ENCODE peak calls at places on chromosomes 2 and 18, in six cellular contexts. H is lower leg skin, E is GM10248, P is MCF 10A, L is neural crest cell, Z is upper lobe of right lung. M is an unnamed sample.

GRCh38 chr2:35163948-35164347 is 1191.6 kb upstream of the CRIM1 start:
- DNase-seq in H (no peak), E (no peak), P (no peak), L (no peak), Z (no peak), M (no peak)

GRCh38 chr2:241943209-241943850 is 73.8 kb downstream of the RTP5 start:
- DNase-seq in H (no peak), E (no peak), P (no peak), L (no peak), Z (no peak), M (no peak)

GRCh38 chr2:219297766-219298456 is 11.3 kb downstream of the PTPRN start:
- DNase-seq in H (peak; percentile 12), E (no peak), P (no peak), L (no peak), Z (peak; percentile 49), M (no peak)

GRCh38 chr18:45441110-45441842 is 174.0 kb upstream of the SLC14A2 start:
- DNase-seq in H (no peak), E (no peak), P (peak; percentile 47), L (no peak), Z (no peak), M (no peak)

GRCh38 chr18:2657043-2657512 is 1.6 kb downstream of the SMCHD1 start:
- DNase-seq in H (no peak), E (no peak), P (no peak), L (no peak), Z (no peak), M (no peak)

GRCh38 chr2:192236136-192236535 is 41.4 kb upstream of the TMEFF2 start:
- DNase-seq in H (no peak), E (no peak), P (no peak), L (no peak), Z (no peak), M (no peak)

GRCh38 chr2:176473177-176473576 is 203.9 kb downstream of the MTX2 start:
- DNase-seq in H (peak; percentile 80), E (peak; percentile 20), P (peak; percentile 97), L (no peak), Z (no peak), M (no peak)

GRCh38 chr2:102581911-102582310 is 37.4 kb upstream of the SLC9A2 start:
- DNase-seq in H (no peak), E (no peak), P (no peak), L (no peak), Z (no peak), M (no peak)

GRCh38 chr2:110149330-110150220 is 34.0 kb upstream of the MALL start:
- DNase-seq in H (no peak), E (no peak), P (peak; percentile 71), L (no peak), Z (no peak), M (no peak)

GRCh38 chr2:9378433-9379371 is 44.6 kb downstream of the ITGB1BP1 start:
- DNase-seq in H (peak; percentile 62), E (no peak), P (peak; percentile 68), L (no peak), Z (peak; percentile 53), M (no peak)

GRCh38 chr2:100235098-100235497 is 87.2 kb downstream of the LONRF2 start:
- DNase-seq in H (no peak), E (peak; percentile 67), P (no peak), L (no peak), Z (no peak), M (no peak)

GRCh38 chr2:109453596-109453995 is 160.2 kb downstream of the SEPTIN10 start:
- DNase-seq in H (no peak), E (no peak), P (no peak), L (no peak), Z (peak; percentile 32), M (no peak)

GRCh38 chr2:37026050-37026449 is 58.1 kb downstream of the HEATR5B start:
- DNase-seq in H (no peak), E (no peak), P (peak; percentile 6), L (no peak), Z (no peak), M (no peak)

GRCh38 chr2:237434916-237435315 is 21.0 kb upstream of the COL6A3 start:
- DNase-seq in H (no peak), E (no peak), P (peak; percentile 66), L (no peak), Z (no peak), M (no peak)

GRCh38 chr2:100653449-100654045 is 90.8 kb downstream of the PDCL3 start:
- DNase-seq in H (no peak), E (no peak), P (no peak), L (no peak), Z (no peak), M (no peak)

GRCh38 chr2:190551928-190552327 is 17.4 kb upstream of the NEMP2 start:
- DNase-seq in H (no peak), E (peak; percentile 25), P (peak; percentile 90), L (no peak), Z (no peak), M (no peak)

GRCh38 chr18:48975817-48976649 is 25.3 kb upstream of the SMAD7 start:
- DNase-seq in H (no peak), E (peak; percentile 83), P (peak; percentile 57), L (peak; percentile 36), Z (peak; percentile 89), M (no peak)

GRCh38 chr2:48016620-48017019 is 110.3 kb upstream of the FBXO11 start:
- DNase-seq in H (no peak), E (no peak), P (peak; percentile 8), L (no peak), Z (no peak), M (no peak)
- TF ChIP-seq CTCF in H (no peak), E (no peak), P (no peak), L (peak; percentile 51), Z (no peak), M (peak; percentile 43)

GRCh38 chr2:166181813-166182154 is 54.0 kb upstream of the SCN1A start:
- DNase-seq in H (no peak), E (no peak), P (no peak), L (no peak), Z (no peak), M (no peak)
- TF ChIP-seq CTCF in H (no peak), E (no peak), P (no peak), L (peak; percentile 17), Z (no peak), M (no peak)

GRCh38 chr2:173752152-173752551 is 213.0 kb downstream of the SP3 start:
- DNase-seq in H (no peak), E (no peak), P (peak; percentile 34), L (no peak), Z (no peak), M (no peak)

GRCh38 chr2:173751245-173751975 is 213.8 kb downstream of the SP3 start:
- DNase-seq in H (no peak), E (no peak), P (no peak), L (no peak), Z (no peak), M (no peak)

GRCh38 chr2:173750831-173751230 is 214.3 kb downstream of the SP3 start:
- DNase-seq in H (no peak), E (no peak), P (no peak), L (no peak), Z (no peak), M (no peak)

GRCh38 chr2:173749315-173749714 is 215.9 kb downstream of the SP3 start:
- DNase-seq in H (no peak), E (no peak), P (peak; percentile 44), L (no peak), Z (no peak), M (no peak)

GRCh38 chr2:173750332-173750731 is 214.8 kb downstream of the SP3 start:
- DNase-seq in H (no peak), E (no peak), P (no peak), L (no peak), Z (no peak), M (no peak)
- TF ChIP-seq CTCF in H (no peak), E (no peak), P (no peak), L (no peak), Z (no peak), M (no peak)

GRCh38 chr2:95390272-95390880 is 12.1 kb upstream of the FAHD2A start:
- DNase-seq in H (no peak), E (no peak), P (no peak), L (no peak), Z (no peak), M (no peak)
- TF ChIP-seq CTCF in H (no peak), E (no peak), P (no peak), L (no peak), Z (no peak), M (no peak)

GRCh38 chr18:10785798-10786197 is 260.0 kb downstream of the NAPG start:
- DNase-seq in H (no peak), E (no peak), P (no peak), L (no peak), Z (no peak), M (no peak)

GRCh38 chr18:10784596-10785202 is 258.9 kb downstream of the NAPG start:
- DNase-seq in H (no peak), E (no peak), P (no peak), L (no peak), Z (no peak), M (no peak)

GRCh38 chr18:10783941-10784340 is 258.1 kb downstream of the NAPG start:
- DNase-seq in H (no peak), E (no peak), P (no peak), L (no peak), Z (no peak), M (no peak)

GRCh38 chr18:10791141-10791808 is 265.4 kb downstream of the NAPG start:
- DNase-seq in H (no peak), E (no peak), P (no peak), L (no peak), Z (no peak), M (no peak)

DNA sequence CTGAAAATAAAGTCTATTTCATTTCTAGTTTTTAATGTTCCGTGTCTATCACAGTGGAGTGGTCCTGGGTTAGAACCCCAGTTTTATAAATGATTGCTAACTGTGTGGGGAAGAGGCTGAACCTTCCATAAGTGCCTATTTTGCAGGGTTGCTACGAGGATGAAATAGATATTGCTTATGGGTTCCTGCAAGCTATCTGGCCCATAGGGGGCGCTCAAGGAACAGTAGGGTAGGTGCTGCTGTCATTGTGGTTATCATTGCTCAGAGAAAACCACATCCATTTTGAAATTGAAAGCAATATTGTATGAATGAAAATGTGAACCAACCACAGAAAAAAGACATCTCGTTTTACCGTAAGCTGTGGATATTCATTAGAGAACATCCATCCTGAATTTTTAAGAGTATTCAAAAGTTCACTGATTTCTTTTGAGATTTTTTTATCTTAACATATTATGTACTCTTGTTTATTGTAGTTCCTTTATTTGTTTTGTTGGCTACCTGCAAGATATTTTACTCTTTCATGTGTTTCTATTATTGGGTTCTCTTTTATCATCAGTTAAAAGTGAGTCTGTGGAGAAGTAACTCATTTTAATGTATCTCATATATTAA is 261.6 kb downstream of the NAPG start:
- DNase-seq in H (peak; percentile 68), E (peak; percentile 71), P (peak; percentile 86), L (peak; percentile 69), Z (peak; percentile 83), M (peak; percentile 42)
- TF ChIP-seq CTCF in H (no peak), E (peak; percentile 77), P (peak; percentile 82), L (peak; percentile 90), Z (peak; percentile 81), M (peak; percentile 87)

GRCh38 chr2:235303499-235304291 is 190.1 kb upstream of the AGAP1 start:
- DNase-seq in H (no peak), E (no peak), P (no peak), L (no peak), Z (no peak), M (no peak)
- TF ChIP-seq CTCF in H (no peak), E (no peak), P (no peak), L (no peak), Z (no peak), M (peak; percentile 7)

GRCh38 chr18:58057291-58057965 is 13.4 kb downstream of the NEDD4L start:
- DNase-seq in H (no peak), E (no peak), P (no peak), L (no peak), Z (no peak), M (no peak)
- TF ChIP-seq CTCF in H (no peak), E (no peak), P (no peak), L (no peak), Z (no peak), M (no peak)